ENCODE peak calls at places on chromosomes 6 and 20, in five cellular contexts. U, A, P, J and G are unnamed samples. For H3K36me3, the result is how much of the 10 kb centered on the place peaks cover.

GRCh38 chr6:146543211-146543939 is at the start of gene RAB32:
- DNase-seq in J (peak), A (peak), U (peak), P (peak), G (peak)

GRCh38 chr6:91097316-91097878 is 510.5 kb upstream of the MAP3K7 start:
- DNase-seq in J (peak), A (no peak), U (no peak), P (no peak), G (peak)

GRCh38 chr6:16481680-16482079 is 243.3 kb downstream of the GMPR start:
- DNase-seq in P (no peak), U (no peak), J (no peak), A (no peak), G (no peak)

GRCh38 chr20:38239406-38239805 is 21.1 kb downstream of the KIAA1755 start:
- DNase-seq in U (no peak), P (no peak), A (no peak), J (no peak), G (no peak)

GRCh38 chr20:9301129-9302072 is 213.0 kb upstream of the LAMP5 start:
- DNase-seq in U (peak), A (no peak), P (no peak), J (no peak), G (no peak)

GRCh38 chr6:5453531-5453930 is 192.2 kb downstream of the FARS2 start:
- DNase-seq in U (no peak), J (no peak), A (no peak), P (no peak), G (peak)

GRCh38 chr6:133499662-133500061 is 258.5 kb downstream of the EYA4 start:
- DNase-seq in J (peak), P (no peak), A (no peak), U (no peak), G (no peak)

GRCh38 chr20:43833511-43834395 is 80.9 kb upstream of the TOX2 start:
- DNase-seq in A (no peak), U (no peak), P (no peak), J (no peak), G (no peak)

GRCh38 chr20:13995841-13996240 is 525 bp downstream of the MACROD2 start:
- DNase-seq in P (no peak), J (peak), U (peak), A (peak), G (peak)

GRCh38 chr6:144394209-144394608 is 109.1 kb downstream of the UTRN start:
- DNase-seq in J (no peak), A (no peak), U (no peak), P (no peak), G (no peak)

GRCh38 chr6:64050586-64050985 is 415.0 kb downstream of the PHF3 start:
- DNase-seq in J (no peak), U (no peak), P (no peak), A (no peak), G (no peak)

GRCh38 chr20:48652961-48653705 is 174.7 kb downstream of the PREX1 start:
- DNase-seq in P (no peak), J (no peak), U (no peak), A (no peak), G (no peak)

GRCh38 chr20:64022671-64023070 is 13.3 kb upstream of the C20orf204 start:
- DNase-seq in J (no peak), P (no peak), U (no peak), A (peak), G (no peak)
- H3K36me3 ChIP-seq in J (under half), P (half or more), U (half or more), A (half or more), G (half or more)

GRCh38 chr6:84752118-84752850 is 12.1 kb downstream of the TBX18 start:
- DNase-seq in U (no peak), J (no peak), A (no peak), P (no peak), G (no peak)
- H3K36me3 ChIP-seq in U (half or more), J (under half), A (under half), P (under half), G (half or more)

GRCh38 chr6:41940759-41941279 is 789 bp downstream of the CCND3 start:
- DNase-seq in J (peak), U (peak), P (no peak), A (peak), G (peak)

GRCh38 chr6:41938590-41938989 is 3.0 kb downstream of the CCND3 start:
- DNase-seq in J (no peak), P (no peak), U (no peak), A (peak), G (no peak)

GRCh38 chr6:41939091-41939847 is 2.3 kb downstream of the CCND3 start:
- DNase-seq in P (peak), A (peak), U (peak), J (peak), G (peak)

GRCh38 chr6:41941280-41942044 is at the start of gene CCND3:
- DNase-seq in J (peak), U (peak), A (peak), P (peak), G (peak)

GRCh38 chr6:41939848-41940758 is 1.5 kb downstream of the CCND3 start:
- DNase-seq in U (peak), J (no peak), A (peak), P (no peak), G (no peak)
- H3K36me3 ChIP-seq in U (under half), J (under half), A (under half), P (under half), G (under half)

GRCh38 chr6:32164295-32164694 is at the start of gene EGFL8:
- DNase-seq in A (no peak), P (no peak), J (no peak), U (no peak), G (no peak)

GRCh38 chr6:32167761-32168262 is 3.4 kb downstream of the EGFL8 start:
- DNase-seq in A (peak), J (no peak), P (no peak), U (no peak), G (no peak)

GRCh38 chr6:32166411-32167061 is 2.1 kb downstream of the EGFL8 start:
- DNase-seq in J (no peak), P (no peak), A (peak), U (no peak), G (no peak)

GRCh38 chr6:32167154-32167760 is 2.9 kb downstream of the EGFL8 start:
- DNase-seq in J (no peak), U (no peak), P (no peak), A (no peak), G (no peak)

GRCh38 chr6:32163559-32164258 is 686 bp upstream of the EGFL8 start:
- DNase-seq in P (no peak), J (no peak), A (no peak), U (no peak), G (no peak)
- H3K36me3 ChIP-seq in P (under half), J (under half), A (half or more), U (under half), G (under half)

GRCh38 chr6:111631018-111631417 is 25.3 kb upstream of the TRAF3IP2 start:
- DNase-seq in U (no peak), J (no peak), A (peak), P (no peak), G (no peak)
- H3K36me3 ChIP-seq in U (under half), J (under half), A (under half), P (under half), G (under half)

DNA sequence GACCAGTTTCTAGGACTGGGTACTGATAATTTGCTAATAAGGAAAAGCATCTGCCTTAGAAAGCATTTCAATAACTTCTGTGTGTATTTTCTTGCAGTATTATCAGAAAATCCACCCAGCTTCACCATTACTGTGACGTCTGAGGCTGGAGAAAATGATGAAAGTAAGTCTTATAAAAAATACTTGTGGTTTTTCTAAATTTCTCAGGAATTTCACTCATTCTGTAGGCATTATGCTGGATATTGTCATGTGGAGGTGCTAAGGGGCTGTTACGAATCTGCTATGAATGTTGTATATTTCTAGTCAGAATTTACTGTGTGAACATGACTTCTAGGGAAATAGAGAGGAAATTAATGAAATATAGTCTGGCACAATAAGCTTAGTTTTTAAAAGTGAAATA is 8.9 kb downstream of the RWDD1 start:
- DNase-seq in U (peak), A (no peak), J (no peak), P (no peak), G (no peak)
- H3K36me3 ChIP-seq in U (half or more), A (half or more), J (under half), P (under half), G (half or more)

GRCh38 chr20:47232518-47232917 is 124.0 kb downstream of the ZMYND8 start:
- DNase-seq in J (no peak), A (no peak), U (no peak), P (no peak), G (no peak)

GRCh38 chr20:47228654-47229053 is 127.8 kb downstream of the ZMYND8 start:
- DNase-seq in U (no peak), J (peak), P (no peak), A (no peak), G (no peak)

GRCh38 chr20:47233333-47234188 is 122.9 kb downstream of the ZMYND8 start:
- DNase-seq in P (no peak), A (no peak), U (peak), J (no peak), G (no peak)

GRCh38 chr20:47231382-47232042 is 125.0 kb downstream of the ZMYND8 start:
- DNase-seq in A (no peak), P (no peak), J (no peak), U (peak), G (no peak)

DNA sequence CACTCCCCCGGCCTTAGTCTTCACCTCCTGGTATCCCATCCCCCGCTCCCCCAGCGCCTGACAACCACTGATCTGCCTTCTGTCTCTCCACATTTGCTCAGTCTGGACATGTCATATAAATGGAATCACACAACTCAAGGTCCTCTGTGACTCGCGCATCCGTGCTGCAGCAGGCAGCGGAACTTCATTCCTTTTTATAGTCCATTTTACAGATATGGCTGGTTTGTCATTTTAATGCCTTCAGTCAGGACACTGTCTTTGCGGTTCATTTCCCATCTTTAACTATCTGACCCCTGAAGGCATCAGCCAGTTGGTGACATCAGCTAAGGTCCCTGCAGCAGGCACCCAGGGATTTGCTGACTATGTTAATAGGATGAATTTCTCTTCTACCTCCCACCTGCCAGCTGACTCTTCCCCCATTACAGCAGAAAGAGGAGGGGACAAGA is 125.7 kb downstream of the ZMYND8 start:
- DNase-seq in U (peak), P (no peak), A (no peak), J (no peak), G (no peak)
- H3K36me3 ChIP-seq in U (half or more), P (under half), A (half or more), J (under half), G (half or more)

GRCh38 chr6:17615794-17616193 is 15.7 kb downstream of the FAM8A1 start:
- DNase-seq in P (no peak), J (no peak), U (no peak), A (no peak), G (no peak)

GRCh38 chr6:17622144-17622543 is 22.0 kb downstream of the FAM8A1 start:
- DNase-seq in U (no peak), J (peak), P (no peak), A (no peak), G (no peak)

GRCh38 chr6:17624396-17624795 is 24.3 kb downstream of the FAM8A1 start:
- DNase-seq in U (no peak), J (no peak), P (no peak), A (no peak), G (no peak)

GRCh38 chr6:17621003-17621402 is 20.9 kb downstream of the FAM8A1 start:
- DNase-seq in U (no peak), A (no peak), J (no peak), P (no peak), G (no peak)
- H3K36me3 ChIP-seq in U (half or more), A (half or more), J (under half), P (under half), G (half or more)